ENCODE peak calls at places on chromosome 21, in nine cellular contexts. O, D, B, C, L, P, E, A and G are unnamed samples.

GRCh38 chr21:45852886-45853400 is 128.6 kb upstream of the COL6A1 start:
- DNase-seq in O (no peak), A (peak; percentile 63), E (no peak), B (no peak), D (no peak), C (no peak), P (no peak), L (no peak), G (no peak)

GRCh38 chr21:41761211-41762181 is 5.4 kb downstream of the RIPK4 start:
- DNase-seq in C (no peak), A (peak; percentile 84), B (peak; percentile 87), O (no peak), P (no peak), E (peak; percentile 28), D (no peak), L (no peak), G (no peak)

GRCh38 chr21:36396971-36397370 is 11.8 kb downstream of the CHAF1B start:
- DNase-seq in B (no peak), P (no peak), L (no peak), A (no peak), E (no peak), O (no peak), C (no peak), D (no peak), G (no peak)

GRCh38 chr21:32884062-32884461 is 112.5 kb upstream of the PAXBP1 start:
- DNase-seq in P (no peak), O (no peak), C (no peak), B (no peak), E (no peak), L (no peak), A (no peak), D (no peak), G (no peak)

GRCh38 chr21:34733866-34734265 is 65.1 kb downstream of the CLIC6 start:
- DNase-seq in P (no peak), C (no peak), A (no peak), D (peak; percentile 57), E (no peak), B (no peak), O (no peak), L (no peak), G (no peak)

GRCh38 chr21:29942033-29942432 is 2.2 kb upstream of the GRIK1 start:
- DNase-seq in L (no peak), E (no peak), C (no peak), O (no peak), B (no peak), D (no peak), P (no peak), A (no peak), G (no peak)

GRCh38 chr21:32392299-32392879 is 423 bp downstream of the URB1 start:
- DNase-seq in D (no peak), P (no peak), E (no peak), C (no peak), A (no peak), O (no peak), B (no peak), L (peak; percentile 5), G (no peak)

GRCh38 chr21:15204140-15204774 is 139.5 kb upstream of the NRIP1 start:
- DNase-seq in L (no peak), B (no peak), P (no peak), A (no peak), D (no peak), C (no peak), O (no peak), E (no peak), G (no peak)

GRCh38 chr21:44695641-44696040 is 1.3 kb upstream of the KRTAP10-12 start:
- DNase-seq in B (no peak), L (no peak), C (no peak), A (no peak), D (no peak), O (no peak), E (no peak), P (no peak), G (no peak)